ENCODE peak calls at places on chromosome 16, in nine cellular contexts. T, X, B, P, W, Y, H, M and O are unnamed samples.

GRCh38 chr16:228151-228855 is 946 bp downstream of the LUC7L start:
- DNase-seq in T (no peak), X (no peak), B (no peak), P (no peak), W (peak), Y (no peak), H (peak), M (no peak), O (no peak)

GRCh38 chr16:30533748-30534367 is 800 bp downstream of the ZNF747 start:
- DNase-seq in T (no peak), X (no peak), B (no peak), P (no peak), W (peak), Y (no peak), H (peak), M (no peak), O (peak)

GRCh38 chr16:7140899-7141298 is 191.7 kb upstream of the RBFOX1 start:
- DNase-seq in T (no peak), X (no peak), B (no peak), P (no peak), W (no peak), Y (no peak), H (no peak), M (no peak), O (no peak)

GRCh38 chr16:58114827-58115825 is 14.1 kb downstream of the CFAP20 start:
- DNase-seq in T (no peak), X (no peak), B (no peak), P (no peak), W (peak), Y (no peak), H (no peak), M (peak), O (no peak)

GRCh38 chr16:50662306-50662940 is 18.7 kb downstream of the SNX20 start:
- DNase-seq in T (no peak), X (no peak), B (no peak), P (no peak), W (no peak), Y (no peak), H (no peak), M (no peak), O (no peak)

GRCh38 chr16:77289331-77289809 is 90.2 kb downstream of the SYCE1L start:
- DNase-seq in T (no peak), X (peak), B (no peak), P (no peak), W (peak), Y (no peak), H (peak), M (no peak), O (no peak)

GRCh38 chr16:8943001-8943763 is 20.5 kb downstream of the USP7 start:
- DNase-seq in T (no peak), X (no peak), B (no peak), P (no peak), W (peak), Y (no peak), H (no peak), M (no peak), O (no peak)

GRCh38 chr16:88651276-88651988 is 579 bp upstream of the CYBA start:
- DNase-seq in T (peak), X (no peak), B (peak), P (no peak), W (peak), Y (peak), H (peak), M (peak), O (no peak)

GRCh38 chr16:84299734-84300440 is 5.2 kb downstream of the WFDC1 start:
- DNase-seq in T (no peak), X (no peak), B (no peak), P (no peak), W (no peak), Y (no peak), H (no peak), M (no peak), O (no peak)

GRCh38 chr16:89094252-89094901 is 725 bp downstream of the ACSF3 start:
- DNase-seq in T (no peak), X (no peak), B (no peak), P (no peak), W (peak), Y (no peak), H (peak), M (no peak), O (no peak)

GRCh38 chr16:55640714-55641327 is 15.0 kb upstream of the SLC6A2 start:
- DNase-seq in T (no peak), X (no peak), B (no peak), P (no peak), W (no peak), Y (no peak), H (no peak), M (no peak), O (no peak)

GRCh38 chr16:72362972-72363371 is 191.0 kb upstream of the PMFBP1 start:
- DNase-seq in T (no peak), X (peak), B (no peak), P (no peak), W (no peak), Y (no peak), H (no peak), M (no peak), O (no peak)

GRCh38 chr16:72561-73537 is at the start of gene RHBDF1:
- DNase-seq in T (no peak), X (no peak), B (no peak), P (no peak), W (no peak), Y (no peak), H (peak), M (no peak), O (no peak)

GRCh38 chr16:50067290-50067853 is 1.6 kb downstream of the HEATR3 start:
- DNase-seq in T (no peak), X (peak), B (peak), P (no peak), W (peak), Y (peak), H (peak), M (no peak), O (no peak)

GRCh38 chr16:86355114-86355513 is 155.2 kb upstream of the FOXF1 start:
- DNase-seq in T (no peak), X (no peak), B (no peak), P (no peak), W (no peak), Y (no peak), H (peak), M (no peak), O (no peak)

GRCh38 chr16:24037335-24037734 is 201.6 kb downstream of the PRKCB start:
- DNase-seq in T (no peak), X (no peak), B (no peak), P (no peak), W (no peak), Y (no peak), H (no peak), M (no peak), O (no peak)

GRCh38 chr16:66287416-66287815 is 79.1 kb upstream of the CDH5 start:
- DNase-seq in T (no peak), X (no peak), B (no peak), P (no peak), W (no peak), Y (no peak), H (no peak), M (no peak), O (peak)

GRCh38 chr16:58411736-58412614 is 19.7 kb downstream of the GINS3 start:
- DNase-seq in T (no peak), X (no peak), B (no peak), P (no peak), W (no peak), Y (no peak), H (no peak), M (no peak), O (no peak)

GRCh38 chr16:17784073-17784472 is 313.3 kb upstream of the XYLT1 start:
- DNase-seq in T (no peak), X (peak), B (no peak), P (no peak), W (no peak), Y (no peak), H (peak), M (no peak), O (no peak)

GRCh38 chr16:55502801-55503366 is 6.0 kb upstream of the LPCAT2 start:
- DNase-seq in T (no peak), X (peak), B (no peak), P (no peak), W (peak), Y (no peak), H (peak), M (peak), O (peak)

GRCh38 chr16:20938426-20938825 is 37.9 kb downstream of the LYRM1 start:
- DNase-seq in T (no peak), X (no peak), B (no peak), P (no peak), W (no peak), Y (no peak), H (peak), M (no peak), O (no peak)